ENCODE peak calls at places on chromosomes 5 and 9, in ten cellular contexts. One of them, this sample, is unnamed.

GRCh38 chr9:112446518-112446917 is 40.1 kb upstream of the KIAA1958 start:
- DNase-seq in prostate gland: no peak
- DNase-seq in adipocyte: no peak
- DNase-seq in fibroblast of lung: no peak
- DNase-seq in GM23338: no peak
- DNase-seq in tibial nerve: no peak
- DNase-seq in BE2C: no peak
- DNase-seq in heart right ventricle: no peak
- DNase-seq in CD4-positive, alpha-beta memory T cell: no peak
- DNase-seq in A549: no peak
- DNase-seq in this sample: no peak

GRCh38 chr5:1652873-1653707 is 129.3 kb upstream of the LPCAT1 start:
- DNase-seq in GM23338: peak; percentile 24
- DNase-seq in tibial nerve: no peak
- DNase-seq in fibroblast of lung: no peak
- DNase-seq in adipocyte: no peak
- DNase-seq in prostate gland: no peak
- DNase-seq in heart right ventricle: no peak
- DNase-seq in A549: no peak
- DNase-seq in CD4-positive, alpha-beta memory T cell: no peak
- DNase-seq in BE2C: no peak
- DNase-seq in this sample: no peak

GRCh38 chr5:9546973-9547947 is 1.4 kb upstream of the SEMA5A start:
- DNase-seq in BE2C: no peak
- DNase-seq in heart right ventricle: peak; percentile 18
- DNase-seq in GM23338: peak; percentile 63
- DNase-seq in tibial nerve: no peak
- DNase-seq in CD4-positive, alpha-beta memory T cell: no peak
- DNase-seq in A549: no peak
- DNase-seq in adipocyte: peak; percentile 76
- DNase-seq in fibroblast of lung: peak; percentile 82
- DNase-seq in prostate gland: peak; percentile 40
- DNase-seq in this sample: no peak

GRCh38 chr9:136086213-136086881 is 8.7 kb downstream of the NACC2 start:
- DNase-seq in fibroblast of lung: no peak
- DNase-seq in A549: no peak
- DNase-seq in prostate gland: no peak
- DNase-seq in tibial nerve: no peak
- DNase-seq in CD4-positive, alpha-beta memory T cell: no peak
- DNase-seq in adipocyte: no peak
- DNase-seq in heart right ventricle: peak; percentile 9
- DNase-seq in BE2C: peak; percentile 71
- DNase-seq in GM23338: no peak
- DNase-seq in this sample: peak; percentile 89

GRCh38 chr5:36407396-36407795 is 105.7 kb upstream of the RANBP3L start:
- DNase-seq in tibial nerve: no peak
- DNase-seq in GM23338: no peak
- DNase-seq in CD4-positive, alpha-beta memory T cell: no peak
- DNase-seq in BE2C: no peak
- DNase-seq in fibroblast of lung: peak; percentile 90
- DNase-seq in heart right ventricle: no peak
- DNase-seq in prostate gland: no peak
- DNase-seq in A549: no peak
- DNase-seq in adipocyte: no peak
- DNase-seq in this sample: no peak

GRCh38 chr9:97277953-97278352 is 29.5 kb upstream of the CCDC180 start:
- DNase-seq in heart right ventricle: no peak
- DNase-seq in GM23338: no peak
- DNase-seq in BE2C: no peak
- DNase-seq in prostate gland: no peak
- DNase-seq in tibial nerve: no peak
- DNase-seq in CD4-positive, alpha-beta memory T cell: no peak
- DNase-seq in A549: no peak
- DNase-seq in fibroblast of lung: no peak
- DNase-seq in adipocyte: no peak
- DNase-seq in this sample: no peak

GRCh38 chr5:93346301-93346700 is 234.7 kb downstream of the NR2F1-AS1 start:
- DNase-seq in GM23338: no peak
- DNase-seq in A549: no peak
- DNase-seq in prostate gland: no peak
- DNase-seq in adipocyte: no peak
- DNase-seq in fibroblast of lung: no peak
- DNase-seq in tibial nerve: no peak
- DNase-seq in heart right ventricle: no peak
- DNase-seq in BE2C: no peak
- DNase-seq in CD4-positive, alpha-beta memory T cell: no peak
- DNase-seq in this sample: no peak

GRCh38 chr9:19998153-19998552 is 209.3 kb upstream of the SLC24A2 start:
- DNase-seq in GM23338: no peak
- DNase-seq in A549: peak; percentile 9
- DNase-seq in prostate gland: no peak
- DNase-seq in adipocyte: no peak
- DNase-seq in CD4-positive, alpha-beta memory T cell: no peak
- DNase-seq in BE2C: no peak
- DNase-seq in heart right ventricle: no peak
- DNase-seq in fibroblast of lung: peak; percentile 27
- DNase-seq in tibial nerve: no peak
- DNase-seq in this sample: no peak

GRCh38 chr5:14467251-14467650 is 114.3 kb upstream of the OTULINL start:
- DNase-seq in prostate gland: no peak
- DNase-seq in adipocyte: no peak
- DNase-seq in GM23338: no peak
- DNase-seq in BE2C: no peak
- DNase-seq in CD4-positive, alpha-beta memory T cell: no peak
- DNase-seq in A549: no peak
- DNase-seq in fibroblast of lung: no peak
- DNase-seq in heart right ventricle: no peak
- DNase-seq in tibial nerve: no peak
- DNase-seq in this sample: no peak

DNA sequence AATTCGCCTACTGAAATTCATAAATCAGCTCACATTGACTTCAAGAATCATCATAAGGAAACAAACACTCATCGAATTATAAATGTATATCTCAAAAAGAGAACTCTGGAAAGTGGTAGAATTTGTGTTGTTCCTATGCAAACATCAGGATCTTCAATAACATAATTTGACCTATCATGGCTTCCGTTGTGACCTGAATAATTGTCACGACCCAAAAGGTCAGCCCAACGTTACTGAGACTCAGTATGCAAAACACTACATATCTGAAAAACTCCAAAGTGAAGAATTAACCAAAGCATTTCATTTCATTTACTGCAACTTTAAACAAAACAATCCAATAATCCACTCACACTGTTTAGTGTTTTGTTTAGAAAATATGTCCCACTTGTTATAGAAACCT is 1.2 kb downstream of the RAPGEF6 start:
- DNase-seq in A549: no peak
- DNase-seq in prostate gland: no peak
- DNase-seq in CD4-positive, alpha-beta memory T cell: no peak
- DNase-seq in GM23338: no peak
- DNase-seq in tibial nerve: no peak
- DNase-seq in heart right ventricle: no peak
- DNase-seq in fibroblast of lung: no peak
- DNase-seq in BE2C: no peak
- DNase-seq in adipocyte: no peak
- DNase-seq in this sample: no peak
- H3K4me1 ChIP-seq in A549: peaks cover 50% of the 10 kb centered on the region
- H3K4me1 ChIP-seq in prostate gland: peaks cover 3% of the 10 kb centered on the region
- H3K4me1 ChIP-seq in CD4-positive, alpha-beta memory T cell: peaks cover 68% of the 10 kb centered on the region
- H3K4me1 ChIP-seq in GM23338: peaks cover 38% of the 10 kb centered on the region
- H3K4me1 ChIP-seq in tibial nerve: peaks cover 31% of the 10 kb centered on the region
- H3K4me1 ChIP-seq in heart right ventricle: peaks cover 35% of the 10 kb centered on the region
- H3K4me1 ChIP-seq in fibroblast of lung: peaks cover 10% of the 10 kb centered on the region
- H3K4me1 ChIP-seq in BE2C: no peaks in the 10 kb centered on the region
- H3K4me1 ChIP-seq in adipocyte: peaks cover 30% of the 10 kb centered on the region
- H3K4me1 ChIP-seq in this sample: peaks cover 37% of the 10 kb centered on the region

DNA sequence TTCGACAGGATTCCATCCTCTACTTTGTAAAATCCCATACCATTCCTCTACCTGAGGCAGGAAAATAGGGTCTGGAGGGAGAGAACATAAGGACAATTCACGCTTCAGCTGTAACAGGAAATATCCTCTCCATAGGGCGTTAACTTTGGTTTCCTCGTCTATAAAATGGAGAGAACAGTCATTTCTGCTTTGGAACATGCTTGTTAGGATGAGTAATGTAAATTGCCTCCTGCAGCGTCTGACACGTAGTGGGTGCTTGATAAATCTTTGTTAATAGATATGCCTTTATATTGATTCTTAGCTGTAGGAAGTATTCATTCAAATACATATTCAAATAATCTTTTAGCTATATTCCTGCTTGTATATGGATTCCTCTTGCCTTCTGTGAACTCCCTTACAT is 706 bp upstream of the SUB1 start:
- DNase-seq in BE2C: no peak
- DNase-seq in prostate gland: no peak
- DNase-seq in adipocyte: no peak
- DNase-seq in tibial nerve: no peak
- DNase-seq in fibroblast of lung: no peak
- DNase-seq in CD4-positive, alpha-beta memory T cell: no peak
- DNase-seq in GM23338: no peak
- DNase-seq in heart right ventricle: no peak
- DNase-seq in A549: no peak
- DNase-seq in this sample: no peak
- H3K4me1 ChIP-seq in BE2C: peaks cover 4% of the 10 kb centered on the region
- H3K4me1 ChIP-seq in prostate gland: no peaks in the 10 kb centered on the region
- H3K4me1 ChIP-seq in adipocyte: peaks cover 34% of the 10 kb centered on the region
- H3K4me1 ChIP-seq in tibial nerve: peaks cover 9% of the 10 kb centered on the region
- H3K4me1 ChIP-seq in fibroblast of lung: peaks cover 3% of the 10 kb centered on the region
- H3K4me1 ChIP-seq in CD4-positive, alpha-beta memory T cell: peaks cover 64% of the 10 kb centered on the region
- H3K4me1 ChIP-seq in GM23338: peaks cover 35% of the 10 kb centered on the region
- H3K4me1 ChIP-seq in heart right ventricle: peaks cover 19% of the 10 kb centered on the region
- H3K4me1 ChIP-seq in A549: peaks cover 24% of the 10 kb centered on the region
- H3K4me1 ChIP-seq in this sample: no peaks in the 10 kb centered on the region

DNA sequence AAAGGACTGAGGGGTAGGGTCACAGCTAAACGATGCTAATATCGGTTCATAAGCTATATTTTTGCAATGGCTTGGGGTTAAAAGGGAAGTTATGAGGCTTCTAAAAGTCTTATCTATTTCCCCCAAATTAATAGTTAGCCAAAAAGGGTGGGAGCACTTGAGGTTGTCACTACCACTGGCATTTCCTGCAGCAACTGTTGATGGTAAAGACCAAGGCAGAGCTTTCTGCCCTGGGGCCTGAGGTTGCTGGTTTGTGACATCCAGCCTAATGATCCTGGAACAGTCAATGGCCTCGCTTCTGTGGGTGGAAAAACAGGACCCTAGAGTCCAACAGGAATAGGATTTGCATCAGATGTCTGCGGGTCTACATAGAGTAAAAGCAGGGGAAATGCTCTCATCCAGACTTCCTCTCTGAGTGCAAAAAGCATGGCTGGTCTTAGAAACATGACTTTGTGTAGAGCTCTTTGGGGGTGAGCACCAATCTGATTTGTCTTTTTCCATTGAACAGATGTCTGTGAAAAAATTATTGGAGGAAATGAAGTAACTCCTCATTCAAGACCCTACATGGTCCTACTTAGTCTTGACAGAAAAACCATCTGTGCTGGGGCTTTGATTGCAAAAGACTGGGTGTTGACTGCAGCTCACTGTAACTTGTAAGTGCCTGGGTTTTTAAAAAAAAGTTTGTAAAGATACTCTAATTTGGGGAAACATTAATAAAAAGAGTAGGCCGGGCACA is 2.7 kb downstream of the GZMA start:
- DNase-seq in GM23338: no peak
- DNase-seq in tibial nerve: no peak
- DNase-seq in CD4-positive, alpha-beta memory T cell: no peak
- DNase-seq in A549: no peak
- DNase-seq in BE2C: no peak
- DNase-seq in heart right ventricle: no peak
- DNase-seq in prostate gland: no peak
- DNase-seq in adipocyte: no peak
- DNase-seq in fibroblast of lung: no peak
- DNase-seq in this sample: no peak
- H3K4me1 ChIP-seq in GM23338: peaks cover 9% of the 10 kb centered on the region
- H3K4me1 ChIP-seq in tibial nerve: no peaks in the 10 kb centered on the region
- H3K4me1 ChIP-seq in CD4-positive, alpha-beta memory T cell: peaks cover 54% of the 10 kb centered on the region
- H3K4me1 ChIP-seq in A549: no peaks in the 10 kb centered on the region
- H3K4me1 ChIP-seq in BE2C: no peaks in the 10 kb centered on the region
- H3K4me1 ChIP-seq in heart right ventricle: no peaks in the 10 kb centered on the region
- H3K4me1 ChIP-seq in prostate gland: no peaks in the 10 kb centered on the region
- H3K4me1 ChIP-seq in adipocyte: peaks cover 18% of the 10 kb centered on the region
- H3K4me1 ChIP-seq in fibroblast of lung: no peaks in the 10 kb centered on the region
- H3K4me1 ChIP-seq in this sample: no peaks in the 10 kb centered on the region

GRCh38 chr5:172868924-172869565 is 35.0 kb downstream of the ERGIC1 start:
- DNase-seq in GM23338: no peak
- DNase-seq in fibroblast of lung: peak; percentile 94
- DNase-seq in adipocyte: peak; percentile 96
- DNase-seq in prostate gland: peak; percentile 88
- DNase-seq in heart right ventricle: peak; percentile 81
- DNase-seq in BE2C: peak; percentile 53
- DNase-seq in A549: peak; percentile 93
- DNase-seq in CD4-positive, alpha-beta memory T cell: no peak
- DNase-seq in tibial nerve: peak; percentile 78
- DNase-seq in this sample: peak; percentile 92

GRCh38 chr5:172866802-172867748 is 33.0 kb downstream of the ERGIC1 start:
- DNase-seq in CD4-positive, alpha-beta memory T cell: no peak
- DNase-seq in BE2C: no peak
- DNase-seq in fibroblast of lung: peak; percentile 33
- DNase-seq in prostate gland: no peak
- DNase-seq in tibial nerve: no peak
- DNase-seq in heart right ventricle: peak; percentile 64
- DNase-seq in adipocyte: no peak
- DNase-seq in GM23338: peak; percentile 53
- DNase-seq in A549: no peak
- DNase-seq in this sample: peak; percentile 97

GRCh38 chr5:172868436-172868923 is 34.4 kb downstream of the ERGIC1 start:
- DNase-seq in BE2C: no peak
- DNase-seq in CD4-positive, alpha-beta memory T cell: no peak
- DNase-seq in A549: peak; percentile 91
- DNase-seq in adipocyte: peak; percentile 42
- DNase-seq in fibroblast of lung: peak; percentile 77
- DNase-seq in heart right ventricle: no peak
- DNase-seq in prostate gland: no peak
- DNase-seq in tibial nerve: no peak
- DNase-seq in GM23338: no peak
- DNase-seq in this sample: no peak

GRCh38 chr5:172866378-172866777 is 32.3 kb downstream of the ERGIC1 start:
- DNase-seq in tibial nerve: no peak
- DNase-seq in GM23338: no peak
- DNase-seq in adipocyte: no peak
- DNase-seq in CD4-positive, alpha-beta memory T cell: no peak
- DNase-seq in prostate gland: no peak
- DNase-seq in heart right ventricle: no peak
- DNase-seq in fibroblast of lung: no peak
- DNase-seq in BE2C: no peak
- DNase-seq in A549: no peak
- DNase-seq in this sample: no peak

DNA sequence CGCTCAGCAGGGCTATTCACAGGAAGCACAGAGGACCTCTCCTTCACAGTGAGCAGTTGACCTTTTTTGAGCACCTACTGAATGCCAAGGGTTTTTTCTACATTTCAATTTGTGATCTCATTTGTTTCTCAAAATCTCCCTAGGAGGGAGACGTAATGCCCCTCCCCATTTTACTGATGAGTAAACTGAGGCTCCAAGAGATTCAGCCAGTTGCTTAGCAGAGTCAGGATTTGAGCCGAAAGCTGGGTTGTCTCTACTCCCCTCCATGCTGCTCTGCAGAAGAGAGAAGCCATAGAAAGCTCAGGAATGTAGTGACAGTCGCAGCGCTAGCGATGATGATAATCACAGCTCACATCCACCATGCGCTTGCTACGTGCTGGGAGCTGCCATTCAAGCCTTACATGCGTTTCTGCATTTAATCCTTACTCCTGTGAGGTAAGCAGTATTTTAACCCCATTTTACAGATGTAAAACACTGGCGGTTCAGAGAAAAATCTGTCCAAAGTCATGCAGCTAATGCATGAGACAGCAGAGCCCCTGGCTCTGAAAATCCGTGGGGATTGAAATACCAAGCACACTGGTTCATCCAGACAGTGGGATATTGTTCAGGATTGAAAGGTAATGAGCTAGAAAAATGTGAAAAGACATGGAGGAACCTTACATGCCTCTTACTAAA is 33.8 kb downstream of the ERGIC1 start:
- DNase-seq in CD4-positive, alpha-beta memory T cell: no peak
- DNase-seq in heart right ventricle: no peak
- DNase-seq in prostate gland: no peak
- DNase-seq in tibial nerve: no peak
- DNase-seq in BE2C: no peak
- DNase-seq in fibroblast of lung: peak; percentile 45
- DNase-seq in adipocyte: no peak
- DNase-seq in A549: no peak
- DNase-seq in GM23338: no peak
- DNase-seq in this sample: no peak
- H3K4me1 ChIP-seq in CD4-positive, alpha-beta memory T cell: peaks cover 4% of the 10 kb centered on the region
- H3K4me1 ChIP-seq in heart right ventricle: peaks cover 75% of the 10 kb centered on the region
- H3K4me1 ChIP-seq in prostate gland: peaks cover 38% of the 10 kb centered on the region
- H3K4me1 ChIP-seq in tibial nerve: peaks cover 69% of the 10 kb centered on the region
- H3K4me1 ChIP-seq in BE2C: peaks cover 12% of the 10 kb centered on the region
- H3K4me1 ChIP-seq in fibroblast of lung: peaks cover 55% of the 10 kb centered on the region
- H3K4me1 ChIP-seq in adipocyte: peaks cover 86% of the 10 kb centered on the region
- H3K4me1 ChIP-seq in A549: peaks cover 98% of the 10 kb centered on the region
- H3K4me1 ChIP-seq in GM23338: peaks cover 81% of the 10 kb centered on the region
- H3K4me1 ChIP-seq in this sample: peaks cover 78% of the 10 kb centered on the region